ENCODE peak calls at places on chromosomes 6 and 20, in four cellular contexts. I is lower leg skin, K is fibroblast of the aortic adventitia, A is brain microvascular endothelial cell. F is an unnamed sample.

GRCh38 chr6:144873653-144874378 is 588.7 kb downstream of the UTRN start:
- DNase-seq in A (peak; percentile 14), I (no peak), K (no peak), F (no peak)

GRCh38 chr6:133047706-133048105 is 193.5 kb upstream of the EYA4 start:
- DNase-seq in I (no peak), A (no peak), K (no peak), F (no peak)

GRCh38 chr6:9851006-9851405 is 563.9 kb downstream of the TFAP2A start:
- DNase-seq in K (no peak), A (no peak), I (no peak), F (no peak)

GRCh38 chr6:137342607-137343186 is 123.5 kb upstream of the IFNGR1 start:
- DNase-seq in I (no peak), K (peak; percentile 3), A (no peak), F (no peak)

GRCh38 chr6:45421700-45422540 is 44.2 kb upstream of the SUPT3H start:
- DNase-seq in K (peak; percentile 68), A (peak; percentile 54), I (peak; percentile 40), F (peak; percentile 53)

GRCh38 chr6:151481752-151482151 is 12.1 kb upstream of the CCDC170 start:
- DNase-seq in I (no peak), K (no peak), A (no peak), F (no peak)

GRCh38 chr6:112153926-112154621 is 66.7 kb downstream of the FAM229B start:
- DNase-seq in K (peak; percentile 61), I (no peak), A (no peak), F (no peak)

GRCh38 chr6:21384211-21384610 is 209.3 kb upstream of the SOX4 start:
- DNase-seq in K (no peak), A (no peak), I (no peak), F (no peak)

GRCh38 chr6:6366778-6367177 is 46.3 kb upstream of the F13A1 start:
- DNase-seq in K (no peak), I (no peak), A (no peak), F (no peak)

GRCh38 chr20:35739294-35740163 is 2.5 kb downstream of the RBM39 start:
- DNase-seq in I (no peak), A (no peak), K (peak; percentile 56), F (no peak)
- TF ChIP-seq CTCF in I (no peak), A (peak; percentile 25), K (peak; percentile 47), F (peak; percentile 23)

DNA sequence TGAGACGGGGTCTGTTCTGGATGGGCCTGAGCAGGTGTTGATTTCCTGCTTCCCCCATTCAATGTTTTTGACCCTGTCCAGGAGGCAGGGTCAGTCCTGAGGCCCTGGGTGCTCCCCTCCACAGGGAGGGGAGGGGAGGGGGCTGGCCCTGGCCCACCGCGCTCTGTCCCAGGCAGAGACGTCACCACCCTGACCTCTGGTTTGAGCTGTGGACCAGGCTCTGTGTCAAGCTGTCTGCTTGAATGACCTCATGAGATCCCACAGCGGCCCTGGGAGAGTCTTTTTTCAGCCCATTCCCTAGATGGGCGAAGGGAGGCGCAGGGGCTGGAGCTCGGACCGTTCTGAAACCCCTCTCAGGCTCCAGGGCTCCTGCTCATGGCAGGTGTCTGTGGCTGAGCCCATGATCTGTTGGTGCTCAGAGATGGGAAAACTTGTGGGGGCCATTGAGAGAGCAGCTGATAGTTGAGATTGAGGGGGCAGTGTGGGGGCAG is 8.9 kb upstream of the LKAAEAR1 start:
- DNase-seq in A (no peak), K (no peak), I (no peak), F (no peak)
- TF ChIP-seq CTCF in A (no peak), K (no peak), I (no peak), F (no peak)

GRCh38 chr20:30921286-30922071 is 336.0 kb upstream of the DEFB115 start:
- DNase-seq in I (no peak), K (no peak), A (no peak), F (no peak)
- TF ChIP-seq CTCF in I (no peak), K (no peak), A (no peak), F (no peak)

GRCh38 chr20:18273738-18274137 is 14.6 kb upstream of the ZNF133 start:
- DNase-seq in A (no peak), K (no peak), I (no peak), F (no peak)

GRCh38 chr20:18267815-18268214 is 20.5 kb upstream of the ZNF133 start:
- DNase-seq in K (no peak), I (no peak), A (no peak), F (no peak)

GRCh38 chr20:18271160-18271559 is 17.2 kb upstream of the ZNF133 start:
- DNase-seq in I (no peak), K (no peak), A (no peak), F (no peak)

GRCh38 chr20:18276821-18277220 is 11.5 kb upstream of the ZNF133 start:
- DNase-seq in K (peak; percentile 76), I (peak; percentile 65), A (peak; percentile 77), F (peak; percentile 14)

GRCh38 chr20:18272451-18272850 is 15.9 kb upstream of the ZNF133 start:
- DNase-seq in I (no peak), K (peak; percentile 30), A (peak; percentile 29), F (no peak)
- TF ChIP-seq CTCF in I (no peak), K (peak; percentile 19), A (peak; percentile 43), F (no peak)

GRCh38 chr6:70636589-70636988 is 31.1 kb upstream of the SMAP1 start:
- DNase-seq in A (no peak), I (no peak), K (no peak), F (no peak)

GRCh38 chr6:70633870-70634269 is 33.8 kb upstream of the SMAP1 start:
- DNase-seq in A (no peak), I (no peak), K (no peak), F (no peak)

GRCh38 chr6:70638468-70638867 is 29.2 kb upstream of the SMAP1 start:
- DNase-seq in K (no peak), A (no peak), I (no peak), F (no peak)
- TF ChIP-seq CTCF in K (no peak), A (no peak), I (no peak), F (no peak)

GRCh38 chr6:95091823-95092436 is 485.4 kb upstream of the MANEA start:
- DNase-seq in I (no peak), K (peak; percentile 76), A (peak; percentile 39), F (no peak)
- TF ChIP-seq CTCF in I (no peak), K (peak; percentile 55), A (peak; percentile 35), F (peak; percentile 41)

F was measured in AG09319.